ENCODE peak calls at places on chromosomes 13 and 19, in four cellular contexts. T is CD8-positive, alpha-beta T cell; W is C1 segment of cervical spinal cord; U is T1000. H is an unnamed sample.

GRCh38 chr13:28494537-28494860 is 429 bp downstream of the FLT1 start:
- DNase-seq in U (no peak), W (no peak), T (no peak), H (no peak)

GRCh38 chr13:112117258-112117954 is 50.5 kb downstream of the SOX1 start:
- DNase-seq in U (no peak), W (no peak), T (no peak), H (no peak)

GRCh38 chr19:13149628-13150186 is 468 bp downstream of the STX10 start:
- DNase-seq in U (peak), W (no peak), T (no peak), H (no peak)

GRCh38 chr13:98549006-98549727 is 27.7 kb downstream of the STK24 start:
- DNase-seq in U (no peak), T (no peak), W (no peak), H (no peak)

GRCh38 chr19:55437410-55437809 is 5.7 kb downstream of the SHISA7 start:
- DNase-seq in W (no peak), U (peak), T (no peak), H (no peak)

GRCh38 chr13:41326661-41327060 is 15.6 kb downstream of the NAA16 start:
- DNase-seq in W (no peak), T (no peak), U (no peak), H (no peak)

GRCh38 chr13:37476874-37477273 is 121.7 kb downstream of the POSTN start:
- DNase-seq in T (no peak), U (no peak), W (no peak), H (no peak)

GRCh38 chr19:36573020-36573947 is at the start of gene ZNF529:
- DNase-seq in T (peak), W (peak), U (peak), H (peak)

GRCh38 chr19:9913237-9914000 is 22.9 kb downstream of the OLFM2 start:
- DNase-seq in U (no peak), W (no peak), T (no peak), H (no peak)

GRCh38 chr13:48043789-48044503 is 6.4 kb downstream of the NUDT15 start:
- DNase-seq in U (no peak), T (no peak), W (no peak), H (no peak)

GRCh38 chr19:53085496-53085895 is 17.7 kb downstream of the ZNF160 start:
- DNase-seq in U (no peak), T (no peak), W (no peak), H (no peak)

GRCh38 chr19:46480409-46480808 is 9.0 kb upstream of the PNMA8A start:
- DNase-seq in U (no peak), W (no peak), T (no peak), H (no peak)

GRCh38 chr13:20689291-20689690 is 14.2 kb upstream of the IL17D start:
- DNase-seq in W (no peak), T (no peak), U (no peak), H (no peak)

GRCh38 chr13:45833663-45834062 is 17.9 kb downstream of the SIAH3 start:
- DNase-seq in T (no peak), U (no peak), W (peak), H (no peak)

GRCh38 chr13:49183672-49184315 is 36.3 kb upstream of the MLNR start:
- DNase-seq in U (no peak), W (no peak), T (no peak), H (no peak)

GRCh38 chr19:52190679-52191293 is 934 bp downstream of the PPP2R1A start:
- DNase-seq in W (no peak), U (no peak), T (no peak), H (no peak)

GRCh38 chr13:79631260-79631659 is 150.3 kb downstream of the NDFIP2 start:
- DNase-seq in W (no peak), T (no peak), U (peak), H (no peak)

GRCh38 chr13:36275190-36276002 is 22.2 kb downstream of the CCDC169 start:
- DNase-seq in U (no peak), W (no peak), T (no peak), H (no peak)

GRCh38 chr19:6828698-6829633 is 56.5 kb downstream of the VAV1 start:
- DNase-seq in W (no peak), U (no peak), T (no peak), H (peak)

GRCh38 chr13:48653074-48654054 is at the start of gene CYSLTR2:
- DNase-seq in U (no peak), W (no peak), T (no peak), H (peak)

GRCh38 chr13:100514788-100515409 is 73.7 kb downstream of the GGACT start:
- DNase-seq in U (peak), T (peak), W (peak), H (peak)

GRCh38 chr19:49585023-49585422 is 3.9 kb downstream of the PRRG2 start:
- DNase-seq in U (no peak), W (no peak), T (no peak), H (no peak)

GRCh38 chr13:52043675-52044074 is 19.2 kb downstream of the UTP14C start:
- DNase-seq in U (no peak), T (no peak), W (no peak), H (no peak)

GRCh38 chr13:31545616-31546015 is 193.7 kb upstream of the RXFP2 start:
- DNase-seq in T (no peak), U (no peak), W (no peak), H (no peak)

GRCh38 chr13:114234645-114235421 is at the start of gene CDC16:
- DNase-seq in W (peak), T (peak), U (peak), H (peak)

GRCh38 chr19:41192574-41193419 is at the start of gene CYP2S1:
- DNase-seq in U (no peak), T (no peak), W (no peak), H (no peak)

GRCh38 chr19:55962186-55962585 is 14.6 kb downstream of the NLRP8 start:
- DNase-seq in T (no peak), U (no peak), W (no peak), H (no peak)

GRCh38 chr19:50479761-50480251 is 3.2 kb upstream of the GARIN5A start:
- DNase-seq in U (no peak), T (no peak), W (no peak), H (no peak)